ENCODE peak calls at places on chromosomes 7 and 10, in five cellular contexts. M, N, Q, C and J are unnamed samples.

GRCh38 chr10:79073784-79074432 is 5.1 kb downstream of the ZMIZ1 start:
- DNase-seq in M (peak; percentile 70), N (no peak), Q (peak; percentile 76), C (no peak), J (no peak)

GRCh38 chr10:32949221-32949678 is 8.8 kb downstream of the ITGB1 start:
- DNase-seq in M (no peak), N (no peak), Q (no peak), C (no peak), J (no peak)

GRCh38 chr7:1855396-1856160 is 185.5 kb downstream of the ELFN1 start:
- DNase-seq in M (peak; percentile 33), N (peak; percentile 14), Q (no peak), C (no peak), J (peak; percentile 18)

GRCh38 chr10:86231796-86232560 is 134.6 kb downstream of the GRID1 start:
- DNase-seq in M (peak; percentile 21), N (no peak), Q (no peak), C (no peak), J (no peak)

GRCh38 chr10:132543916-132544743 is 6.5 kb downstream of the INPP5A start:
- DNase-seq in M (no peak), N (no peak), Q (no peak), C (no peak), J (no peak)

GRCh38 chr10:129601737-129602136 is 134.7 kb downstream of the MGMT start:
- DNase-seq in M (no peak), N (no peak), Q (no peak), C (no peak), J (no peak)

GRCh38 chr10:3803884-3804741 is 19.1 kb upstream of the KLF6 start:
- DNase-seq in M (no peak), N (peak; percentile 86), Q (peak; percentile 13), C (no peak), J (peak; percentile 17)

GRCh38 chr7:93447509-93447908 is 127.0 kb downstream of the CALCR start:
- DNase-seq in M (no peak), N (no peak), Q (no peak), C (no peak), J (no peak)

GRCh38 chr10:44982496-44982895 is 3.9 kb upstream of the DEPP1 start:
- DNase-seq in M (no peak), N (no peak), Q (no peak), C (no peak), J (peak; percentile 35)

GRCh38 chr10:69312537-69312936 is 34.2 kb downstream of the HK1 start:
- DNase-seq in M (no peak), N (no peak), Q (no peak), C (no peak), J (no peak)

GRCh38 chr10:16521311-16522016 is at the start of gene C1QL3:
- DNase-seq in M (no peak), N (no peak), Q (peak; percentile 21), C (no peak), J (no peak)

GRCh38 chr7:56033671-56034432 is 17.4 kb downstream of the PSPH start:
- DNase-seq in M (peak; percentile 59), N (peak; percentile 73), Q (peak; percentile 70), C (peak; percentile 59), J (peak; percentile 96)

GRCh38 chr7:63925626-63926460 is 72.8 kb upstream of the ZNF722 start:
- DNase-seq in M (peak; percentile 94), N (peak; percentile 90), Q (no peak), C (peak; percentile 94), J (no peak)

GRCh38 chr7:16465469-16466086 is at the start of gene SOSTDC1:
- DNase-seq in M (no peak), N (no peak), Q (no peak), C (no peak), J (peak; percentile 54)

GRCh38 chr10:13724484-13724883 is 137.7 kb downstream of the PRPF18 start:
- DNase-seq in M (no peak), N (no peak), Q (peak; percentile 92), C (no peak), J (no peak)

GRCh38 chr7:92955081-92955480 is 118.7 kb upstream of the CDK6 start:
- DNase-seq in M (no peak), N (no peak), Q (no peak), C (no peak), J (no peak)

GRCh38 chr7:91566333-91566732 is 302.1 kb downstream of the FZD1 start:
- DNase-seq in M (no peak), N (no peak), Q (no peak), C (no peak), J (no peak)

GRCh38 chr10:30432631-30433285 is 1.2 kb upstream of the MAP3K8 start:
- DNase-seq in M (peak; percentile 68), N (peak; percentile 37), Q (no peak), C (peak; percentile 48), J (peak; percentile 57)

GRCh38 chr7:157815061-157816022 is 478.5 kb downstream of the DNAJB6 start:
- DNase-seq in M (peak; percentile 24), N (no peak), Q (no peak), C (no peak), J (no peak)
- H3K9me3 ChIP-seq in M (no peaks in the 10 kb centered on the region), N (no peaks in the 10 kb centered on the region), Q (peaks cover 80% of the 10 kb centered on the region), C (no peaks in the 10 kb centered on the region), J (peaks cover 12% of the 10 kb centered on the region)

DNA sequence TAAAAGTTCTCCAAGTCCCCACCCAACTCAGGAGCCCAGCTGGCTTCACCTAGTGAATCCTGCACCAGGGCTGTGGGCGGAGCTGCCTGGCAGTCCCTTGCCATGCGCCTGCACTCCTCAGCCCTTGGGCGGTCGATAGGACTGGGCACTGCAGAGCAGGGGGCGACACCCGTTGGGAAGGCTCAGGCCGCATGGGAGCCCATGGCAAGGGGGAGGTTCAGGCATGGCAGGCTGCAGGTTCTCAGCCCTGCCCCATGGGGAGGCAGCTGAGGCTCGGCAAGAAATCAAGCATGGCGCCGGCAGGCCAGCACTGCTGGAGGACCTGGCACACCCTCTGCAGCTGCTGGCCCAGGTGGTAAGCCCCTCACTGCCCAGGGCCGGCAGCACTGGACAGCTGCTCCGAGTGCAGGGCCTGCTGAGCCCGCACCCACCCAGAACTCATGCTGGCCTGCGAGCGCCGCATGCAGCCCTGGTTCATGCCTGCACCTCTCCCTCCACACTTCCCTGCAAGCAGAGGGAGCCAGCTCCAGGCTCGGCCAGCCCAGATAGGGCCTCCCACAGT is 149.9 kb downstream of the ANKRD30A start:
- DNase-seq in M (no peak), N (no peak), Q (no peak), C (no peak), J (no peak)
- H3K9me3 ChIP-seq in M (no peaks in the 10 kb centered on the region), N (no peaks in the 10 kb centered on the region), Q (peaks cover 7% of the 10 kb centered on the region), C (no peaks in the 10 kb centered on the region), J (peaks cover 3% of the 10 kb centered on the region)

DNA sequence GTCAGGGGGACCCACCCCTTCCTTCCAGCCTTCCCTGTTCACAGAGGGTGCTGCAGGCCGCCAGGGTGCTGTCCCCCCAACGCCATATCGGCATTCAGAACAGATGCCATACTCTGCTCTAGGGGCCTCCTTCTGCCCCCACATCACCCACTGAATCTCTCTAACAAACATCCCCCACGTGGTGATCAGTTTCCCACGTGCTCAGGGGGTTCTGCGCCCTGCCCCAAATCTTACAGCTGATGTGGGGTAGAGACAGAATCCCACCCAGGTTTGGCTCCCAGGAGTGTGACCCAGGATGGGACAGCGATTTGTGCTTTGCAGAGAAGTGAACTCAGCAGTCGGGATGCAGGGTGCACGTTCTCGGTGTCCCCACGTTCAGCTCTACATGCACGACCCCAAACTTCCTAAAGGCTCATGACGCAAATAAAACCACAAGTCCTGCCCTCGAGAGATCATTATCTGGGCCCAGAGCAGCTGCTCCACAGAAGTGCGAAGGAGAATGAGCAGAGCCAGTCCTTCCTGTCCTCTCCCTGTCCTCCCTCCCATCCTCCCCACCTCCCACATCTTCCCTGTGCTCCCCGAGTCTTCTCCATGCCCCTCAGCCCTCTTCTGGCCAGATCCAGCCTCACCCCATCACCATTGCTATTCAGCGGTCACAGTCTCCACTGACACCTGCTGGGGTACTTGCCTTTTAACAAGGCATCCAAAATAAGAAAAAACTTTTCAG is 423.4 kb downstream of the DNAJB6 start:
- DNase-seq in M (peak; percentile 17), N (no peak), Q (no peak), C (no peak), J (no peak)
- H3K9me3 ChIP-seq in M (no peaks in the 10 kb centered on the region), N (no peaks in the 10 kb centered on the region), Q (peaks cover 47% of the 10 kb centered on the region), C (no peaks in the 10 kb centered on the region), J (no peaks in the 10 kb centered on the region)

GRCh38 chr7:43678315-43678714 is 51.0 kb downstream of the COA1 start:
- DNase-seq in M (no peak), N (no peak), Q (no peak), C (no peak), J (no peak)

GRCh38 chr7:43674559-43675436 is 54.5 kb downstream of the COA1 start:
- DNase-seq in M (no peak), N (no peak), Q (peak; percentile 89), C (no peak), J (no peak)

GRCh38 chr7:43680736-43681135 is 48.6 kb downstream of the COA1 start:
- DNase-seq in M (no peak), N (no peak), Q (no peak), C (no peak), J (no peak)

GRCh38 chr7:43679210-43680068 is 49.9 kb downstream of the COA1 start:
- DNase-seq in M (no peak), N (no peak), Q (no peak), C (no peak), J (no peak)

GRCh38 chr7:43677864-43678263 is 51.5 kb downstream of the COA1 start:
- DNase-seq in M (no peak), N (no peak), Q (no peak), C (no peak), J (no peak)
- H3K9me3 ChIP-seq in M (no peaks in the 10 kb centered on the region), N (no peaks in the 10 kb centered on the region), Q (no peaks in the 10 kb centered on the region), C (no peaks in the 10 kb centered on the region), J (no peaks in the 10 kb centered on the region)

GRCh38 chr7:153515359-153515758 is 536.8 kb upstream of the DPP6 start:
- DNase-seq in M (no peak), N (no peak), Q (no peak), C (no peak), J (no peak)
- H3K9me3 ChIP-seq in M (peaks cover 2% of the 10 kb centered on the region), N (no peaks in the 10 kb centered on the region), Q (peaks cover 14% of the 10 kb centered on the region), C (no peaks in the 10 kb centered on the region), J (peaks cover 3% of the 10 kb centered on the region)